ENCODE peak calls at places on chromosomes 12 and 14, in six cellular contexts. One of them, this sample, is unnamed.

GRCh38 chr12:51683763-51684357 is 92.8 kb downstream of the SCN8A start:
- DNase-seq in body of pancreas: peak
- DNase-seq in stimulated activated CD4-positive, alpha-beta T cell treated with anti-CD3 and anti-CD28 coated beads, Interleukin-12 subunit alpha, Interleukin-12 subunit beta, amount 100 ng/mL, for 4 hours: no peak
- DNase-seq in left ventricle myocardium superior: no peak
- DNase-seq in RWPE1: peak
- DNase-seq in NCI-H510A treated with DMSO at 0.1 percent for 48 hours: no peak
- DNase-seq in this sample: no peak

GRCh38 chr12:65122661-65123060 is 1.6 kb upstream of the WIF1 start:
- DNase-seq in NCI-H510A treated with DMSO at 0.1 percent for 48 hours: peak
- DNase-seq in stimulated activated CD4-positive, alpha-beta T cell treated with anti-CD3 and anti-CD28 coated beads, Interleukin-12 subunit alpha, Interleukin-12 subunit beta, amount 100 ng/mL, for 4 hours: no peak
- DNase-seq in body of pancreas: no peak
- DNase-seq in left ventricle myocardium superior: no peak
- DNase-seq in RWPE1: no peak
- DNase-seq in this sample: no peak

GRCh38 chr14:96888593-96888992 is 91.4 kb downstream of the VRK1 start:
- DNase-seq in stimulated activated CD4-positive, alpha-beta T cell treated with anti-CD3 and anti-CD28 coated beads, Interleukin-12 subunit alpha, Interleukin-12 subunit beta, amount 100 ng/mL, for 4 hours: no peak
- DNase-seq in RWPE1: no peak
- DNase-seq in body of pancreas: no peak
- DNase-seq in left ventricle myocardium superior: no peak
- DNase-seq in NCI-H510A treated with DMSO at 0.1 percent for 48 hours: peak
- DNase-seq in this sample: no peak

GRCh38 chr12:126891789-126892188 is 1375.2 kb upstream of the TMEM132C start:
- DNase-seq in left ventricle myocardium superior: no peak
- DNase-seq in body of pancreas: no peak
- DNase-seq in NCI-H510A treated with DMSO at 0.1 percent for 48 hours: no peak
- DNase-seq in stimulated activated CD4-positive, alpha-beta T cell treated with anti-CD3 and anti-CD28 coated beads, Interleukin-12 subunit alpha, Interleukin-12 subunit beta, amount 100 ng/mL, for 4 hours: no peak
- DNase-seq in RWPE1: no peak
- DNase-seq in this sample: no peak

GRCh38 chr14:93950948-93951668 is 24.0 kb downstream of the FAM181A start:
- DNase-seq in stimulated activated CD4-positive, alpha-beta T cell treated with anti-CD3 and anti-CD28 coated beads, Interleukin-12 subunit alpha, Interleukin-12 subunit beta, amount 100 ng/mL, for 4 hours: no peak
- DNase-seq in body of pancreas: no peak
- DNase-seq in left ventricle myocardium superior: peak
- DNase-seq in RWPE1: no peak
- DNase-seq in NCI-H510A treated with DMSO at 0.1 percent for 48 hours: no peak
- DNase-seq in this sample: no peak

GRCh38 chr12:94150483-94151225 is 2.3 kb downstream of the PLXNC1 start:
- DNase-seq in RWPE1: no peak
- DNase-seq in body of pancreas: no peak
- DNase-seq in NCI-H510A treated with DMSO at 0.1 percent for 48 hours: no peak
- DNase-seq in stimulated activated CD4-positive, alpha-beta T cell treated with anti-CD3 and anti-CD28 coated beads, Interleukin-12 subunit alpha, Interleukin-12 subunit beta, amount 100 ng/mL, for 4 hours: peak
- DNase-seq in left ventricle myocardium superior: peak
- DNase-seq in this sample: peak

GRCh38 chr14:72543325-72543724 is 350.6 kb downstream of the DPF3 start:
- DNase-seq in NCI-H510A treated with DMSO at 0.1 percent for 48 hours: no peak
- DNase-seq in body of pancreas: no peak
- DNase-seq in RWPE1: no peak
- DNase-seq in stimulated activated CD4-positive, alpha-beta T cell treated with anti-CD3 and anti-CD28 coated beads, Interleukin-12 subunit alpha, Interleukin-12 subunit beta, amount 100 ng/mL, for 4 hours: no peak
- DNase-seq in left ventricle myocardium superior: no peak
- DNase-seq in this sample: no peak

GRCh38 chr12:41606741-41607460 is 418.8 kb downstream of the PDZRN4 start:
- DNase-seq in stimulated activated CD4-positive, alpha-beta T cell treated with anti-CD3 and anti-CD28 coated beads, Interleukin-12 subunit alpha, Interleukin-12 subunit beta, amount 100 ng/mL, for 4 hours: no peak
- DNase-seq in NCI-H510A treated with DMSO at 0.1 percent for 48 hours: no peak
- DNase-seq in left ventricle myocardium superior: no peak
- DNase-seq in body of pancreas: no peak
- DNase-seq in RWPE1: no peak
- DNase-seq in this sample: no peak

GRCh38 chr12:116199160-116199559 is 78.3 kb downstream of the MED13L start:
- DNase-seq in RWPE1: no peak
- DNase-seq in left ventricle myocardium superior: no peak
- DNase-seq in NCI-H510A treated with DMSO at 0.1 percent for 48 hours: no peak
- DNase-seq in stimulated activated CD4-positive, alpha-beta T cell treated with anti-CD3 and anti-CD28 coated beads, Interleukin-12 subunit alpha, Interleukin-12 subunit beta, amount 100 ng/mL, for 4 hours: no peak
- DNase-seq in body of pancreas: no peak
- DNase-seq in this sample: no peak

GRCh38 chr14:89336338-89336737 is 80.7 kb downstream of the FOXN3 start:
- DNase-seq in stimulated activated CD4-positive, alpha-beta T cell treated with anti-CD3 and anti-CD28 coated beads, Interleukin-12 subunit alpha, Interleukin-12 subunit beta, amount 100 ng/mL, for 4 hours: no peak
- DNase-seq in body of pancreas: no peak
- DNase-seq in left ventricle myocardium superior: no peak
- DNase-seq in NCI-H510A treated with DMSO at 0.1 percent for 48 hours: no peak
- DNase-seq in RWPE1: no peak
- DNase-seq in this sample: no peak

GRCh38 chr14:101101456-101102056 is 198.0 kb upstream of the RTL1 start:
- DNase-seq in stimulated activated CD4-positive, alpha-beta T cell treated with anti-CD3 and anti-CD28 coated beads, Interleukin-12 subunit alpha, Interleukin-12 subunit beta, amount 100 ng/mL, for 4 hours: no peak
- DNase-seq in left ventricle myocardium superior: no peak
- DNase-seq in RWPE1: peak
- DNase-seq in NCI-H510A treated with DMSO at 0.1 percent for 48 hours: peak
- DNase-seq in body of pancreas: no peak
- DNase-seq in this sample: no peak

GRCh38 chr12:47820631-47821345 is 1.1 kb upstream of the HDAC7 start:
- DNase-seq in body of pancreas: peak
- DNase-seq in left ventricle myocardium superior: peak
- DNase-seq in stimulated activated CD4-positive, alpha-beta T cell treated with anti-CD3 and anti-CD28 coated beads, Interleukin-12 subunit alpha, Interleukin-12 subunit beta, amount 100 ng/mL, for 4 hours: no peak
- DNase-seq in NCI-H510A treated with DMSO at 0.1 percent for 48 hours: no peak
- DNase-seq in RWPE1: peak
- DNase-seq in this sample: no peak

GRCh38 chr12:24838531-24838950 is 110.4 kb downstream of the BCAT1 start:
- DNase-seq in NCI-H510A treated with DMSO at 0.1 percent for 48 hours: no peak
- DNase-seq in stimulated activated CD4-positive, alpha-beta T cell treated with anti-CD3 and anti-CD28 coated beads, Interleukin-12 subunit alpha, Interleukin-12 subunit beta, amount 100 ng/mL, for 4 hours: no peak
- DNase-seq in left ventricle myocardium superior: peak
- DNase-seq in RWPE1: no peak
- DNase-seq in body of pancreas: no peak
- DNase-seq in this sample: no peak

GRCh38 chr12:127399451-127399850 is 867.5 kb upstream of the TMEM132C start:
- DNase-seq in left ventricle myocardium superior: no peak
- DNase-seq in RWPE1: no peak
- DNase-seq in NCI-H510A treated with DMSO at 0.1 percent for 48 hours: no peak
- DNase-seq in stimulated activated CD4-positive, alpha-beta T cell treated with anti-CD3 and anti-CD28 coated beads, Interleukin-12 subunit alpha, Interleukin-12 subunit beta, amount 100 ng/mL, for 4 hours: no peak
- DNase-seq in body of pancreas: no peak
- DNase-seq in this sample: no peak

GRCh38 chr14:67371247-67372148 is 11.4 kb downstream of the EIF2S1 start:
- DNase-seq in body of pancreas: no peak
- DNase-seq in stimulated activated CD4-positive, alpha-beta T cell treated with anti-CD3 and anti-CD28 coated beads, Interleukin-12 subunit alpha, Interleukin-12 subunit beta, amount 100 ng/mL, for 4 hours: no peak
- DNase-seq in NCI-H510A treated with DMSO at 0.1 percent for 48 hours: no peak
- DNase-seq in RWPE1: no peak
- DNase-seq in left ventricle myocardium superior: no peak
- DNase-seq in this sample: no peak

GRCh38 chr14:39169541-39169900 is 612 bp downstream of the TRAPPC6B start:
- DNase-seq in RWPE1: no peak
- DNase-seq in stimulated activated CD4-positive, alpha-beta T cell treated with anti-CD3 and anti-CD28 coated beads, Interleukin-12 subunit alpha, Interleukin-12 subunit beta, amount 100 ng/mL, for 4 hours: no peak
- DNase-seq in body of pancreas: peak
- DNase-seq in NCI-H510A treated with DMSO at 0.1 percent for 48 hours: no peak
- DNase-seq in left ventricle myocardium superior: no peak
- DNase-seq in this sample: no peak

GRCh38 chr12:115362319-115362976 is 678.5 kb upstream of the TBX3 start:
- DNase-seq in NCI-H510A treated with DMSO at 0.1 percent for 48 hours: no peak
- DNase-seq in left ventricle myocardium superior: no peak
- DNase-seq in stimulated activated CD4-positive, alpha-beta T cell treated with anti-CD3 and anti-CD28 coated beads, Interleukin-12 subunit alpha, Interleukin-12 subunit beta, amount 100 ng/mL, for 4 hours: no peak
- DNase-seq in body of pancreas: no peak
- DNase-seq in RWPE1: no peak
- DNase-seq in this sample: no peak

GRCh38 chr12:32070370-32070769 is 36.3 kb upstream of the BICD1 start:
- DNase-seq in NCI-H510A treated with DMSO at 0.1 percent for 48 hours: no peak
- DNase-seq in stimulated activated CD4-positive, alpha-beta T cell treated with anti-CD3 and anti-CD28 coated beads, Interleukin-12 subunit alpha, Interleukin-12 subunit beta, amount 100 ng/mL, for 4 hours: no peak
- DNase-seq in left ventricle myocardium superior: no peak
- DNase-seq in RWPE1: no peak
- DNase-seq in body of pancreas: no peak
- DNase-seq in this sample: no peak

GRCh38 chr14:51780006-51780692 is 80.3 kb upstream of the GNG2 start:
- DNase-seq in NCI-H510A treated with DMSO at 0.1 percent for 48 hours: peak
- DNase-seq in stimulated activated CD4-positive, alpha-beta T cell treated with anti-CD3 and anti-CD28 coated beads, Interleukin-12 subunit alpha, Interleukin-12 subunit beta, amount 100 ng/mL, for 4 hours: peak
- DNase-seq in left ventricle myocardium superior: peak
- DNase-seq in RWPE1: peak
- DNase-seq in body of pancreas: peak
- DNase-seq in this sample: peak

GRCh38 chr14:23403139-23403438 is 5.0 kb downstream of the MYH6 start:
- DNase-seq in NCI-H510A treated with DMSO at 0.1 percent for 48 hours: no peak
- DNase-seq in stimulated activated CD4-positive, alpha-beta T cell treated with anti-CD3 and anti-CD28 coated beads, Interleukin-12 subunit alpha, Interleukin-12 subunit beta, amount 100 ng/mL, for 4 hours: no peak
- DNase-seq in body of pancreas: no peak
- DNase-seq in left ventricle myocardium superior: no peak
- DNase-seq in RWPE1: no peak
- DNase-seq in this sample: no peak

GRCh38 chr12:49094104-49094948 is at the start of gene DHH:
- DNase-seq in left ventricle myocardium superior: peak
- DNase-seq in NCI-H510A treated with DMSO at 0.1 percent for 48 hours: peak
- DNase-seq in stimulated activated CD4-positive, alpha-beta T cell treated with anti-CD3 and anti-CD28 coated beads, Interleukin-12 subunit alpha, Interleukin-12 subunit beta, amount 100 ng/mL, for 4 hours: no peak
- DNase-seq in RWPE1: no peak
- DNase-seq in body of pancreas: peak
- DNase-seq in this sample: no peak

GRCh38 chr12:50387972-50388478 is 8.4 kb downstream of the FAM186A start:
- DNase-seq in left ventricle myocardium superior: no peak
- DNase-seq in body of pancreas: no peak
- DNase-seq in NCI-H510A treated with DMSO at 0.1 percent for 48 hours: no peak
- DNase-seq in stimulated activated CD4-positive, alpha-beta T cell treated with anti-CD3 and anti-CD28 coated beads, Interleukin-12 subunit alpha, Interleukin-12 subunit beta, amount 100 ng/mL, for 4 hours: no peak
- DNase-seq in RWPE1: no peak
- DNase-seq in this sample: no peak

GRCh38 chr12:108690191-108690518 is 41.2 kb downstream of the CORO1C start:
- DNase-seq in stimulated activated CD4-positive, alpha-beta T cell treated with anti-CD3 and anti-CD28 coated beads, Interleukin-12 subunit alpha, Interleukin-12 subunit beta, amount 100 ng/mL, for 4 hours: no peak
- DNase-seq in body of pancreas: no peak
- DNase-seq in left ventricle myocardium superior: no peak
- DNase-seq in RWPE1: no peak
- DNase-seq in NCI-H510A treated with DMSO at 0.1 percent for 48 hours: peak
- DNase-seq in this sample: no peak

This sample was measured in GM12892.